ENCODE peak calls at places on chromosomes 6 and 20, in five cellular contexts. P, Y, M, N and T are unnamed samples.

GRCh38 chr6:79672631-79673065 is 41.5 kb downstream of the SH3BGRL2 start:
- DNase-seq in P (no peak), M (peak), N (peak), Y (peak), T (no peak)

GRCh38 chr6:44377484-44377883 is 10.0 kb upstream of the CDC5L start:
- DNase-seq in N (no peak), M (no peak), Y (no peak), P (no peak), T (no peak)

GRCh38 chr6:168666751-168667427 is 225.9 kb downstream of the SMOC2 start:
- DNase-seq in M (no peak), Y (no peak), P (no peak), N (no peak), T (no peak)

GRCh38 chr6:37931076-37931465 is 111.5 kb downstream of the ZFAND3 start:
- DNase-seq in M (no peak), N (no peak), Y (no peak), P (no peak), T (no peak)

GRCh38 chr20:45238139-45238538 is 16.2 kb downstream of the SLPI start:
- DNase-seq in M (no peak), P (no peak), Y (no peak), N (no peak), T (no peak)

GRCh38 chr6:42165016-42165415 is 8.1 kb upstream of the GUCA1A start:
- DNase-seq in Y (no peak), N (no peak), M (no peak), P (no peak), T (no peak)

GRCh38 chr6:84227044-84227433 is 404 bp downstream of the CEP162 start:
- DNase-seq in M (no peak), Y (no peak), P (no peak), N (no peak), T (no peak)

GRCh38 chr20:48455606-48456360 is 372.0 kb downstream of the PREX1 start:
- DNase-seq in N (no peak), P (no peak), Y (no peak), M (no peak), T (peak)

GRCh38 chr6:145475794-145476396 is 259.4 kb downstream of the EPM2A start:
- DNase-seq in N (no peak), P (no peak), M (no peak), Y (no peak), T (no peak)

GRCh38 chr6:84422380-84422968 is 195.0 kb upstream of the CEP162 start:
- DNase-seq in N (peak), Y (peak), M (peak), P (peak), T (no peak)

GRCh38 chr6:31877651-31878161 is 1.1 kb downstream of the SLC44A4 start:
- DNase-seq in P (peak), M (no peak), Y (no peak), N (no peak), T (no peak)

GRCh38 chr6:88910922-88911778 is 52.3 kb downstream of the RNGTT start:
- DNase-seq in N (no peak), M (no peak), P (no peak), Y (no peak), T (no peak)

GRCh38 chr20:40956503-40956902 is 72.1 kb upstream of the TOP1 start:
- DNase-seq in P (peak), Y (no peak), N (no peak), M (no peak), T (no peak)

GRCh38 chr20:21125072-21125848 is 622 bp upstream of the KIZ start:
- DNase-seq in P (peak), N (peak), M (peak), Y (no peak), T (peak)

GRCh38 chr6:53536561-53536960 is 8.3 kb downstream of the GCLC start:
- DNase-seq in N (no peak), M (no peak), Y (no peak), P (no peak), T (no peak)

GRCh38 chr6:9412951-9413559 is 977.7 kb upstream of the SLC35B3 start:
- DNase-seq in P (peak), Y (peak), M (peak), N (no peak), T (no peak)

GRCh38 chr6:27617700-27618689 is 145.1 kb upstream of the ZNF184 start:
- DNase-seq in Y (peak), N (peak), P (no peak), M (peak), T (no peak)

GRCh38 chr20:57717797-57718196 is 8.0 kb upstream of the PMEPA1 start:
- DNase-seq in N (no peak), Y (no peak), M (no peak), P (no peak), T (no peak)

GRCh38 chr6:474454-475185 is 83.1 kb downstream of the IRF4 start:
- DNase-seq in N (peak), Y (peak), P (peak), M (peak), T (no peak)

GRCh38 chr20:63750807-63751470 is 11.4 kb downstream of the SLC2A4RG start:
- DNase-seq in Y (no peak), P (no peak), M (no peak), N (no peak), T (no peak)

GRCh38 chr6:155219299-155219698 is 44.5 kb upstream of the CLDN20 start:
- DNase-seq in M (no peak), P (no peak), Y (no peak), N (no peak), T (no peak)

GRCh38 chr6:166415306-166415705 is 32.6 kb upstream of the MPC1 start:
- DNase-seq in Y (no peak), M (no peak), N (no peak), P (no peak), T (no peak)

GRCh38 chr20:20073851-20074252 is 21.5 kb downstream of the CFAP61 start:
- DNase-seq in Y (no peak), M (no peak), N (no peak), P (no peak), T (peak)

GRCh38 chr20:32470025-32470861 is 112.1 kb downstream of the ASXL1 start:
- DNase-seq in N (peak), Y (peak), M (peak), P (peak), T (no peak)

GRCh38 chr20:49914310-49915117 is 815 bp downstream of the SPATA2 start:
- DNase-seq in M (no peak), P (peak), N (no peak), Y (peak), T (no peak)

GRCh38 chr6:1136415-1136774 is 175.5 kb upstream of the FOXQ1 start:
- DNase-seq in P (peak), M (peak), N (peak), Y (no peak), T (peak)

GRCh38 chr20:53917145-53918009 is 153.0 kb downstream of the BCAS1 start:
- DNase-seq in P (peak), Y (no peak), N (peak), M (peak), T (no peak)

GRCh38 chr20:58538752-58539151 is 23.6 kb upstream of the APCDD1L start:
- DNase-seq in N (peak), M (peak), Y (no peak), P (no peak), T (no peak)

GRCh38 chr6:45972795-45973503 is 42.7 kb downstream of the CLIC5 start:
- DNase-seq in P (no peak), Y (no peak), N (no peak), M (no peak), T (no peak)

GRCh38 chr6:134529921-134530320 is 212.0 kb upstream of the SGK1 start:
- DNase-seq in Y (no peak), N (no peak), P (no peak), M (peak), T (no peak)

GRCh38 chr6:51640016-51640415 is 447.4 kb downstream of the PKHD1 start:
- DNase-seq in Y (no peak), N (no peak), M (no peak), P (no peak), T (no peak)

GRCh38 chr6:129641344-129641743 is 68.6 kb downstream of the ARHGAP18 start:
- DNase-seq in N (peak), M (peak), P (no peak), Y (no peak), T (no peak)

GRCh38 chr6:142683688-142684087 is 261.3 kb downstream of the HIVEP2 start:
- DNase-seq in P (no peak), N (no peak), Y (no peak), M (no peak), T (no peak)

GRCh38 chr6:125957845-125958244 is 1.3 kb downstream of the HINT3 start:
- DNase-seq in M (peak), N (no peak), Y (no peak), P (peak), T (no peak)

GRCh38 chr6:134196568-134197301 is 121.2 kb downstream of the SGK1 start:
- DNase-seq in Y (no peak), P (no peak), N (no peak), M (no peak), T (no peak)

GRCh38 chr6:142530566-142530965 is 228.8 kb downstream of the ADGRG6 start:
- DNase-seq in P (no peak), N (no peak), M (no peak), Y (no peak), T (no peak)